ENCODE peak calls at places on chromosomes 5 and 9, in nine cellular contexts. T, C, D, P, A, W, V, K and N are unnamed samples.

GRCh38 chr9:37983381-37984067 is 79.6 kb upstream of the SLC25A51 start:
- DNase-seq in P (no peak), D (no peak), V (no peak), W (no peak), A (no peak), C (no peak), K (no peak), T (no peak), N (no peak)

GRCh38 chr5:132272341-132273210 is 15.1 kb downstream of the PDLIM4 start:
- DNase-seq in D (no peak), K (peak; percentile 39), C (peak; percentile 58), T (peak; percentile 38), A (peak; percentile 55), P (peak; percentile 73), W (peak; percentile 86), V (peak; percentile 64), N (peak; percentile 72)

GRCh38 chr5:177403826-177404640 is 3.6 kb upstream of the PFN3 start:
- DNase-seq in V (peak; percentile 83), C (peak; percentile 87), P (peak; percentile 92), D (peak; percentile 98), K (peak; percentile 75), T (no peak), A (peak; percentile 91), W (no peak), N (peak; percentile 87)

GRCh38 chr9:71909887-71910601 is 949 bp downstream of the ABHD17B start:
- DNase-seq in V (peak; percentile 67), A (peak; percentile 55), K (peak; percentile 20), C (peak; percentile 35), T (peak; percentile 31), P (peak; percentile 68), D (peak; percentile 17), W (no peak), N (peak; percentile 58)

GRCh38 chr5:173498286-173498685 is 118.2 kb downstream of the BOD1 start:
- DNase-seq in D (no peak), T (no peak), A (peak; percentile 46), K (peak; percentile 64), C (no peak), V (peak; percentile 40), W (no peak), P (no peak), N (no peak)

GRCh38 chr5:158013939-158014338 is 155.0 kb upstream of the CLINT1 start:
- DNase-seq in K (peak; percentile 12), V (peak; percentile 1), T (peak; percentile 7), P (peak; percentile 42), W (no peak), C (peak; percentile 49), D (no peak), A (peak; percentile 35), N (no peak)

GRCh38 chr5:133287500-133287899 is 235.7 kb downstream of the HSPA4 start:
- DNase-seq in D (no peak), C (peak; percentile 53), P (peak; percentile 61), A (peak; percentile 30), V (peak; percentile 12), K (peak; percentile 44), W (no peak), T (peak; percentile 12), N (peak; percentile 66)

GRCh38 chr9:117487555-117488175 is 72.8 kb upstream of the ASTN2 start:
- DNase-seq in K (peak; percentile 13), C (peak; percentile 71), P (peak; percentile 67), A (peak; percentile 80), V (peak; percentile 74), W (no peak), T (peak; percentile 72), D (peak; percentile 50), N (peak; percentile 47)

GRCh38 chr9:89884356-89885083 is 279.7 kb downstream of the GADD45G start:
- DNase-seq in V (no peak), K (no peak), T (no peak), P (no peak), D (no peak), C (no peak), A (no peak), W (no peak), N (no peak)

GRCh38 chr9:115997923-115998322 is 155.7 kb upstream of the PAPPA start:
- DNase-seq in P (no peak), A (no peak), T (no peak), W (no peak), C (no peak), D (no peak), V (no peak), K (peak; percentile 88), N (no peak)

GRCh38 chr9:3528466-3528865 is 2.7 kb upstream of the RFX3 start:
- DNase-seq in T (no peak), W (no peak), C (no peak), P (no peak), V (no peak), D (no peak), K (no peak), A (no peak), N (peak; percentile 78)

GRCh38 chr9:130458804-130459067 is 14.0 kb downstream of the ASS1 start:
- DNase-seq in D (no peak), K (no peak), T (no peak), A (no peak), P (no peak), V (no peak), C (no peak), W (no peak), N (no peak)

GRCh38 chr9:70484232-70485130 is 70.0 kb upstream of the KLF9 start:
- DNase-seq in D (peak; percentile 34), T (peak; percentile 59), W (no peak), P (peak; percentile 42), C (peak; percentile 73), A (peak; percentile 53), V (peak; percentile 36), K (peak; percentile 86), N (peak; percentile 84)

DNA sequence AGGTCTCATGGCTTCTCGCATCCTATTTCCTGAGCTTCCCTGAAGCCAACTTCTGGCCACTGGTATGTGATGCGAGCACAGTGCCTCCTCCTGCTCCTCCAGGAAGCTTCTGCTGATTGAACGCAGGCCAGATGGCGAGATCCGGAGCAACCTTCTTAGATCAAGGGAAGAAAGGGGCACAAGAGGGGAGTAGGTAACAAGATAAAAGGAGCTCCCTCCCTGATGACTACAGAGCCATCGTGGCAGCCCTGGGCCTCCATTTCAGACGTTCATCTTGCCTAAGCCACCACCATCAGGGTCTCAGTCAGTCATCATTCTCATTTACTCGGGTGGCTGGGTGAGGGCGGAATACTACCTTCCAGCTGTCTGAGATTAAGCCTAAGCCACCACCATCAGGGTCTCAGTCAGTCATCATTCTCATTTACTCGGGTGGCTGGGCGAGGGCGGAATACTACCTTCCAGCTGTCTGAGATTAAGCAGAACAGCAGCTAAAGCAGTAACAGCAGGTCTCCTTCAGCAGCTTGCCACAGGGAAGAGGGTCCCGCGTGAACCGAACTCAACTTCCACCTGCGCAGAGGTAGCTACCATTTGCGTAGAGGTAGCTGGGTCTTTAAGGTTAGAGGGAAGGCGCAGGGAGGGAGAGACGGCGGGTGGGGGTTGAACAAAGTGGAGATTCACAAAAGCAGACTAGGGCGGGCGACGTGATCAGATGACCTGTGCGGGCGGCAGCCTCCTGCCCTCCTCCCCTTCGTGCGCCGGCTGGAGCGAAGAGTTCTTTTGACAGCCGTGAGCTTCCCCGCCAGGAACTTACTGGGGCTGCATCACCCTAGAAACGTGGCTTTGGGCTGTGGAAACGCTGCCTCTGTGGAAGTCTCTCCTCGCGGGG is 27.9 kb upstream of the MGAT1 start:
- DNase-seq in K (peak; percentile 39), P (peak; percentile 85), V (peak; percentile 77), C (peak; percentile 44), T (no peak), W (no peak), A (peak; percentile 81), D (peak; percentile 51), N (peak; percentile 82)
- TF ChIP-seq POLR2A in K (no peak), P (peak; percentile 77), V (no peak), C (no peak), T (no peak), W (peak; percentile 35), A (peak; percentile 84), D (peak; percentile 70), N (no peak)

DNA sequence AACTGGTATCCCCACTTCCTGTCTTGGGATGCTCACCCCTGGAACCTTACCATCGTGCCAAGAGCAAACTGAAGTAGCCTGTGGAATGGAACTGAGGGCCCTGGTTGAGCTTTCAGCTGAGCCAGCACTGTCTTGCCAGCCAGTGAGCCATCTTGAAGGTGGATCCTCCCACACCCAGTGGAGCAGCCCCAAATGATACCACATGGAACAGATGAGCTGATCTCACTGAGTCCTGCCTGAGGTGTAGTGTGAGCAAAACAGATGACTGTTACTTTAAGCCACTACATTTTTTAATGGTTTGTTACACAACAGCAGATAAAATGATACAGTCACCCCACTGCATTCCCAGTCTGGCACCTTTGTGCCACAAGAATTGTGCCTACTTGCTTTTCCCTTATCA is 2.2 kb upstream of the PCYOX1L start:
- DNase-seq in K (no peak), P (no peak), V (no peak), C (no peak), D (no peak), A (no peak), T (no peak), W (no peak), N (peak; percentile 25)
- TF ChIP-seq POLR2A in K (no peak), P (no peak), V (no peak), C (no peak), D (no peak), A (no peak), T (no peak), W (no peak), N (no peak)

GRCh38 chr5:34789021-34789531 is 49.9 kb upstream of the TTC23L start:
- DNase-seq in D (no peak), C (peak; percentile 29), T (no peak), P (no peak), W (no peak), A (no peak), K (peak; percentile 47), V (peak; percentile 39), N (peak; percentile 9)
- TF ChIP-seq POLR2A in D (no peak), C (no peak), T (no peak), P (no peak), W (no peak), A (no peak), K (no peak), V (no peak), N (no peak)

GRCh38 chr9:4678679-4679267 is 596 bp upstream of the CDC37L1 start:
- DNase-seq in D (no peak), A (no peak), K (peak; percentile 19), W (no peak), P (no peak), C (peak; percentile 44), T (peak; percentile 41), V (no peak), N (peak; percentile 83)

GRCh38 chr9:4671737-4672136 is 5.5 kb upstream of the SPATA6L start:
- DNase-seq in C (no peak), P (no peak), D (no peak), W (no peak), A (no peak), V (no peak), K (no peak), T (no peak), N (no peak)

GRCh38 chr9:4670591-4670990 is 4.3 kb upstream of the SPATA6L start:
- DNase-seq in A (no peak), C (no peak), K (no peak), V (no peak), T (no peak), W (no peak), P (no peak), D (no peak), N (no peak)

GRCh38 chr9:4677392-4677791 is 2.0 kb upstream of the CDC37L1 start:
- DNase-seq in W (no peak), A (no peak), K (no peak), T (no peak), C (no peak), D (no peak), P (no peak), V (no peak), N (no peak)

DNA sequence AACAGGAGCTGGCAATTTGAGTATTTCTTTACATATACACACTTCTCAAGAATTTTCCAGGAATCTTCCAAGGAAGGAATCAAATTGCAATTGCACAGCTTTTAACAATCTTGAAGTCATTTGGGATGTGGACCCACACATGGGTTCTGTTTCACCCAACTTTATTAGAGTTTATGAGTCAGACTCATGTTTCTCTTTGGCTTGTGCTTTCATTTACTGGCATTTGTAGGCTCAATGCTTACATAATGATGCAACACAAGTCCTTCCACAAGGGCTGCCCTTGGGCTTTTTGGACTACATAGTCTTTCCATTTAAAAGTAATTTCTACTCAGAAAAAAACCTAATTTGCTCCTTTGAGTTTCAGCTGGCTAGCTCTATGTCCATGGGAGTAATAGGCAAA is 4.6 kb upstream of the CDC37L1 start:
- DNase-seq in W (no peak), A (no peak), T (peak; percentile 34), D (no peak), V (no peak), P (no peak), C (peak; percentile 49), K (peak; percentile 95), N (no peak)
- TF ChIP-seq POLR2A in W (no peak), A (no peak), T (no peak), D (no peak), V (no peak), P (no peak), C (no peak), K (no peak), N (no peak)